ENCODE peak calls at places on chromosomes 12 and 14, in seven cellular contexts. B, G, D, R, E, S and Z are unnamed samples.

GRCh38 chr12:126617312-126617711 is 1552.1 kb downstream of the AACS start:
- DNase-seq in B (no peak), G (peak), D (no peak), R (no peak), E (no peak), S (peak), Z (no peak)

GRCh38 chr12:76537923-76538322 is 21.6 kb downstream of the OSBPL8 start:
- DNase-seq in B (no peak), G (no peak), D (no peak), R (no peak), E (no peak), S (no peak), Z (no peak)

GRCh38 chr12:47028186-47028585 is 51.2 kb upstream of the PCED1B start:
- DNase-seq in B (no peak), G (no peak), D (no peak), R (no peak), E (no peak), S (no peak), Z (no peak)

GRCh38 chr14:55500219-55500701 is 59.8 kb upstream of the TBPL2 start:
- DNase-seq in B (no peak), G (no peak), D (no peak), R (no peak), E (no peak), S (no peak), Z (no peak)

GRCh38 chr12:68568878-68569569 is 41.7 kb upstream of the RAP1B start:
- DNase-seq in B (no peak), G (no peak), D (no peak), R (no peak), E (no peak), S (no peak), Z (no peak)

GRCh38 chr14:64834965-64835364 is 44.7 kb downstream of the SPTB start:
- DNase-seq in B (no peak), G (no peak), D (no peak), R (no peak), E (no peak), S (no peak), Z (no peak)

GRCh38 chr12:76223869-76224268 is 124.3 kb downstream of the BBS10 start:
- DNase-seq in B (no peak), G (no peak), D (no peak), R (no peak), E (no peak), S (no peak), Z (no peak)

GRCh38 chr14:37746140-37746832 is 150.9 kb downstream of the TTC6 start:
- DNase-seq in B (no peak), G (no peak), D (no peak), R (no peak), E (no peak), S (no peak), Z (no peak)

GRCh38 chr12:10016881-10017280 is 6.5 kb downstream of the CLEC12B start:
- DNase-seq in B (peak), G (no peak), D (no peak), R (no peak), E (no peak), S (peak), Z (peak)

GRCh38 chr14:71668186-71668912 is 263.9 kb upstream of the RGS6 start:
- DNase-seq in B (no peak), G (no peak), D (no peak), R (no peak), E (no peak), S (peak), Z (no peak)

GRCh38 chr14:100126401-100126800 is 33.0 kb downstream of the DEGS2 start:
- DNase-seq in B (no peak), G (no peak), D (no peak), R (no peak), E (no peak), S (no peak), Z (no peak)

GRCh38 chr14:91889477-91890211 is 22.3 kb upstream of the TC2N start:
- DNase-seq in B (no peak), G (no peak), D (no peak), R (peak), E (peak), S (no peak), Z (no peak)

GRCh38 chr12:102757154-102757873 is 159.7 kb downstream of the PAH start:
- DNase-seq in B (no peak), G (no peak), D (no peak), R (no peak), E (no peak), S (no peak), Z (no peak)

GRCh38 chr14:54674342-54674741 is 107.4 kb downstream of the SAMD4A start:
- DNase-seq in B (peak), G (no peak), D (no peak), R (no peak), E (no peak), S (no peak), Z (no peak)

GRCh38 chr12:111359231-111359913 is 9.5 kb downstream of the PHETA1 start:
- DNase-seq in B (no peak), G (no peak), D (no peak), R (no peak), E (no peak), S (peak), Z (no peak)

GRCh38 chr14:64513271-64513670 is 8.7 kb downstream of the ZBTB1 start:
- DNase-seq in B (no peak), G (no peak), D (no peak), R (no peak), E (no peak), S (no peak), Z (no peak)

GRCh38 chr12:89597210-89597609 is 71.4 kb upstream of the POC1B start:
- DNase-seq in B (no peak), G (no peak), D (no peak), R (no peak), E (no peak), S (no peak), Z (no peak)

GRCh38 chr14:94322648-94323570 is at the start of gene SERPINA6:
- DNase-seq in B (no peak), G (no peak), D (no peak), R (no peak), E (no peak), S (peak), Z (no peak)

GRCh38 chr14:54440037-54440436 is 1.1 kb downstream of the CNIH1 start:
- DNase-seq in B (peak), G (no peak), D (no peak), R (no peak), E (no peak), S (peak), Z (no peak)

GRCh38 chr14:87877877-87878276 is 115.1 kb downstream of the GALC start:
- DNase-seq in B (peak), G (no peak), D (no peak), R (no peak), E (no peak), S (peak), Z (peak)

GRCh38 chr14:87613856-87614255 is 379.1 kb downstream of the GALC start:
- DNase-seq in B (no peak), G (no peak), D (no peak), R (no peak), E (no peak), S (no peak), Z (peak)

GRCh38 chr12:50765325-50765911 is 1.5 kb downstream of the ATF1 start:
- DNase-seq in B (peak), G (peak), D (peak), R (no peak), E (peak), S (peak), Z (peak)

GRCh38 chr12:64824500-64825142 is at the start of gene TBC1D30:
- DNase-seq in B (no peak), G (peak), D (no peak), R (peak), E (no peak), S (peak), Z (no peak)

GRCh38 chr12:94150483-94151225 is 2.3 kb downstream of the PLXNC1 start:
- DNase-seq in B (no peak), G (no peak), D (peak), R (peak), E (no peak), S (no peak), Z (no peak)

GRCh38 chr14:77338332-77338731 is 17.5 kb downstream of the GSTZ1 start:
- DNase-seq in B (no peak), G (no peak), D (no peak), R (no peak), E (no peak), S (no peak), Z (no peak)

GRCh38 chr12:130484221-130484620 is 146.5 kb downstream of the PIWIL1 start:
- DNase-seq in B (no peak), G (no peak), D (no peak), R (no peak), E (no peak), S (no peak), Z (no peak)

GRCh38 chr14:96801931-96802330 is 4.7 kb downstream of the VRK1 start:
- DNase-seq in B (no peak), G (no peak), D (no peak), R (no peak), E (no peak), S (no peak), Z (no peak)

GRCh38 chr12:79251356-79251755 is 386.8 kb downstream of the SYT1 start:
- DNase-seq in B (peak), G (no peak), D (no peak), R (no peak), E (no peak), S (peak), Z (peak)

GRCh38 chr12:14638066-14638465 is 58.3 kb downstream of the GUCY2C start:
- DNase-seq in B (no peak), G (no peak), D (no peak), R (no peak), E (no peak), S (no peak), Z (no peak)

GRCh38 chr12:13130981-13131380 is 27.5 kb upstream of the GSG1 start:
- DNase-seq in B (no peak), G (no peak), D (no peak), R (no peak), E (no peak), S (no peak), Z (no peak)

GRCh38 chr14:31362746-31363145 is 57.6 kb downstream of the HEATR5A start:
- DNase-seq in B (peak), G (no peak), D (no peak), R (no peak), E (no peak), S (no peak), Z (no peak)

GRCh38 chr12:96720363-96720705 is 186.7 kb upstream of the NEDD1 start:
- DNase-seq in B (peak), G (peak), D (no peak), R (no peak), E (peak), S (no peak), Z (peak)

GRCh38 chr12:127567531-127567930 is 699.4 kb upstream of the TMEM132C start:
- DNase-seq in B (no peak), G (no peak), D (no peak), R (no peak), E (no peak), S (no peak), Z (no peak)

GRCh38 chr14:52080171-52080800 is 11.4 kb upstream of the NID2 start:
- DNase-seq in B (peak), G (no peak), D (no peak), R (no peak), E (no peak), S (peak), Z (no peak)

GRCh38 chr12:112877006-112877405 is 29.8 kb upstream of the OAS1 start:
- DNase-seq in B (no peak), G (no peak), D (no peak), R (no peak), E (no peak), S (no peak), Z (no peak)

GRCh38 chr14:35215110-35215872 is 76.9 kb upstream of the PSMA6 start:
- DNase-seq in B (peak), G (peak), D (no peak), R (no peak), E (peak), S (peak), Z (peak)